ENCODE peak calls at places on chromosomes 13 and 19, in ten cellular contexts. I is activated B cell treated with CpG ODN at 0.5 μM for 24 hours; A is neural progenitor cell; J is retinal pigment epithelial cell; F is HCT116; T is CD4-positive, alpha-beta T cell; S is progenitor cell of endocrine pancreas; L is AG04450; Q is esophagus squamous epithelium; W is CD8-positive, alpha-beta T cell. P is an unnamed sample.
A peak's percentile ranks its signal among the peaks of the same experiment; 100 is the strongest.

GRCh38 chr19:38134538-38135149 is 89.4 kb downstream of the DPF1 start:
- DNase-seq in I (no peak), A (peak; percentile 78), J (no peak), F (no peak), T (peak; percentile 12), S (no peak), L (no peak), Q (no peak), W (no peak), P (no peak)

GRCh38 chr13:33441015-33441414 is 155.5 kb upstream of the STARD13 start:
- DNase-seq in I (no peak), A (peak; percentile 44), J (no peak), F (peak; percentile 15), T (no peak), S (no peak), L (no peak), Q (no peak), W (no peak), P (no peak)

GRCh38 chr13:28613562-28613961 is 45.4 kb upstream of the POMP start:
- DNase-seq in I (no peak), A (no peak), J (no peak), F (no peak), T (no peak), S (no peak), L (no peak), Q (no peak), W (no peak), P (no peak)

GRCh38 chr19:9865732-9866627 is 30.9 kb downstream of the PIN1 start:
- DNase-seq in I (no peak), A (peak; percentile 58), J (no peak), F (no peak), T (peak; percentile 60), S (no peak), L (no peak), Q (no peak), W (peak; percentile 31), P (no peak)

GRCh38 chr19:44903602-44904425 is 1.8 kb upstream of the APOE start:
- DNase-seq in I (peak; percentile 78), A (peak; percentile 73), J (no peak), F (no peak), T (peak; percentile 39), S (peak; percentile 80), L (no peak), Q (no peak), W (peak; percentile 70), P (peak; percentile 82)

GRCh38 chr13:113656015-113656588 is 1.9 kb downstream of the ATP4B start:
- DNase-seq in I (peak; percentile 10), A (no peak), J (no peak), F (no peak), T (no peak), S (no peak), L (no peak), Q (no peak), W (no peak), P (no peak)

GRCh38 chr13:59281453-59281852 is 882.3 kb downstream of the DIAPH3 start:
- DNase-seq in I (no peak), A (no peak), J (no peak), F (no peak), T (no peak), S (no peak), L (no peak), Q (no peak), W (no peak), P (no peak)

GRCh38 chr13:59409651-59410200 is 754.0 kb downstream of the DIAPH3 start:
- DNase-seq in I (no peak), A (peak; percentile 82), J (peak; percentile 92), F (no peak), T (no peak), S (no peak), L (no peak), Q (no peak), W (no peak), P (peak; percentile 21)

GRCh38 chr13:57633141-57633949 is 1.8 kb downstream of the PCDH17 start:
- DNase-seq in I (no peak), A (peak; percentile 75), J (no peak), F (no peak), T (no peak), S (peak; percentile 52), L (no peak), Q (no peak), W (no peak), P (no peak)

GRCh38 chr13:57633950-57634828 is 2.6 kb downstream of the PCDH17 start:
- DNase-seq in I (no peak), A (peak; percentile 24), J (no peak), F (no peak), T (no peak), S (peak; percentile 11), L (no peak), Q (no peak), W (no peak), P (no peak)

GRCh38 chr13:57631607-57632275 is at the start of gene PCDH17:
- DNase-seq in I (no peak), A (peak; percentile 70), J (no peak), F (no peak), T (peak; percentile 11), S (peak; percentile 14), L (no peak), Q (no peak), W (no peak), P (no peak)

GRCh38 chr13:57630661-57631606 is 610 bp upstream of the PCDH17 start:
- DNase-seq in I (no peak), A (peak; percentile 37), J (no peak), F (no peak), T (no peak), S (no peak), L (no peak), Q (no peak), W (no peak), P (no peak)

DNA sequence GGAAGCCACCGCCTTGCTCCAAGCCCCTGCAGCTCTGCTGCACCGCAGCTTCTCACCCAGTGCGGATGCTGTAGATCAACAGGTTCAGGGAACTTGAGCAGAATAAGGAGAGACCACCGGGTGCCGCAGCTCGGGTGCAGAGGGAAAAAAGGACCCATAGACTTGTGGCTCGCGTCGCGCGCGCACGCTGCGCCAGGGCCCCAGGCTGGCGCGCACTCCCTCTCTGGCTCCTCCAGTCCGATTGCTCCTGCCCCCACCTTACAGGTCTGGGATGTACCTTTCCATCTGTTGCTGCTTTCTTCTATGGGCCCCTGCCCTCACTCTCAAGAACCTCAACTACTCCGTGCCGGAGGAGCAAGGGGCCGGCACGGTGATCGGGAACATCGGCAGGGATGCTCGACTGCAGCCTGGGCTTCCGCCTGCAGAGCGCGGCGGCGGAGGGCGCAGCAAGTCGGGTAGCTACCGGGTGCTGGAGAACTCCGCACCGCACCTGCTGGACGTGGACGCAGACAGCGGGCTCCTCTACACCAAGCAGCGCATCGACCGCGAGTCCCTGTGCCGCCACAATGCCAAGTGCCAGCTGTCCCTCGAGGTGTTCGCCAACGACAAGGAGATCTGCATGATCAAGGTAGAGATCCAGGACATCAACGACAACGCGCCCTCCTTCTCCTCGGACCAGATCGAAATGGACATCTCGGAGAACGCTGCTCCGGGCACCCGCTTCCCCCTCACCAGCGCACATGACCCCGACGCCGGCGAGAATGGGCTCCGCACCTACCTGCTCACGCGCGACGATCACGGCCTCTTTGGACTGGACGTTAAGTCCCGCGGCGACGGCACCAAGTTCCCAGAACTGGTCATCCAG is 964 bp downstream of the PCDH17 start:
- DNase-seq in I (no peak), A (peak; percentile 57), J (no peak), F (no peak), T (no peak), S (peak; percentile 30), L (no peak), Q (no peak), W (no peak), P (no peak)
- TF ChIP-seq CTCF in I (no peak), A (no peak), J (no peak), F (no peak), T (no peak), S (peak; percentile 14), L (no peak), Q (no peak), W (no peak), P (no peak)

DNA sequence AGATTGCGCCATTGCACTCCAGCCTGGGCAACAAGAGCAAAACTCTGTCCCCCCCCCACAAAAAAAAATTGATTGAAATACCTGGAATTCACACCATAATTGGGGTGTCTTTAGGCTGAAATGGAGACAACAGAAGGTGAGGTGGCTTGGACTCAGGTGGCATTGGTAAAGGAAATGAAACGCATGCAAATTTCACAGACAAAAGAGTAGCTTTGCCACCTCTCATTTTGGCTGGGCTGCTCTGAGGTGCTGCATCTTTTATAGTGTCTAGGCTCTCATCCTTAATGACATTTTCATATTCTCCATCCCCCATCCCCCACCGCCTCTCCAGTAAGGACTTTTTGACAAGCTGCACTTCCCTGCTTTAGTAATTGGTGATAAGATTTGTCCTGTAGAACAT is 6.9 kb downstream of the UBE2L5 start:
- DNase-seq in I (no peak), A (no peak), J (no peak), F (no peak), T (no peak), S (no peak), L (no peak), Q (no peak), W (no peak), P (no peak)
- TF ChIP-seq CTCF in I (no peak), A (no peak), J (no peak), F (no peak), T (no peak), S (no peak), L (no peak), Q (no peak), W (no peak), P (no peak)

GRCh38 chr13:99196466-99197256 is 4.0 kb upstream of the UBAC2 start:
- DNase-seq in I (no peak), A (no peak), J (no peak), F (peak; percentile 54), T (no peak), S (no peak), L (no peak), Q (no peak), W (no peak), P (no peak)
- TF ChIP-seq CTCF in I (no peak), A (no peak), J (peak; percentile 22), F (peak; percentile 35), T (peak; percentile 60), S (no peak), L (peak; percentile 21), Q (no peak), W (peak; percentile 54), P (no peak)

GRCh38 chr19:19137556-19138109 is 645 bp downstream of the TMEM161A start:
- DNase-seq in I (no peak), A (peak; percentile 20), J (no peak), F (no peak), T (no peak), S (no peak), L (no peak), Q (no peak), W (no peak), P (no peak)

GRCh38 chr19:19132912-19133311 is 5.4 kb downstream of the TMEM161A start:
- DNase-seq in I (no peak), A (no peak), J (no peak), F (no peak), T (no peak), S (no peak), L (no peak), Q (no peak), W (no peak), P (no peak)

GRCh38 chr19:19133985-19134384 is 4.3 kb downstream of the TMEM161A start:
- DNase-seq in I (no peak), A (no peak), J (no peak), F (no peak), T (no peak), S (no peak), L (no peak), Q (no peak), W (no peak), P (no peak)

GRCh38 chr19:19131989-19132388 is 6.3 kb downstream of the TMEM161A start:
- DNase-seq in I (no peak), A (no peak), J (no peak), F (no peak), T (no peak), S (no peak), L (no peak), Q (no peak), W (no peak), P (no peak)

GRCh38 chr19:19134687-19135158 is 3.6 kb downstream of the TMEM161A start:
- DNase-seq in I (peak; percentile 50), A (peak; percentile 55), J (peak; percentile 17), F (no peak), T (peak; percentile 37), S (peak; percentile 40), L (no peak), Q (no peak), W (peak; percentile 16), P (no peak)
- TF ChIP-seq CTCF in I (no peak), A (no peak), J (peak; percentile 8), F (no peak), T (no peak), S (no peak), L (no peak), Q (no peak), W (no peak), P (no peak)

P was measured in D721Med.